ENCODE peak calls at places on chromosomes 5 and 9, in eight cellular contexts. One of them, this sample, is unnamed.
A peak's percentile ranks its signal among the peaks of the same experiment; 100 is the strongest.

GRCh38 chr9:12973702-12974101 is 198.9 kb downstream of the LURAP1L start:
- DNase-seq in AG10803: no peak
- DNase-seq in bronchial epithelial cell: peak; percentile 50
- DNase-seq in GM23338: no peak
- DNase-seq in endothelial cell: no peak
- DNase-seq in fibroblast of the aortic adventitia: peak; percentile 54
- DNase-seq in fibroblast of villous mesenchyme: no peak
- DNase-seq in fibroblast of pulmonary artery: no peak
- DNase-seq in this sample: no peak

GRCh38 chr9:99054581-99054980 is 50.3 kb upstream of the TGFBR1 start:
- DNase-seq in bronchial epithelial cell: no peak
- DNase-seq in fibroblast of pulmonary artery: no peak
- DNase-seq in GM23338: no peak
- DNase-seq in fibroblast of villous mesenchyme: no peak
- DNase-seq in fibroblast of the aortic adventitia: no peak
- DNase-seq in endothelial cell: no peak
- DNase-seq in AG10803: peak; percentile 64
- DNase-seq in this sample: no peak

GRCh38 chr5:178990491-178990890 is 4.6 kb downstream of the GRM6 start:
- DNase-seq in AG10803: no peak
- DNase-seq in GM23338: no peak
- DNase-seq in fibroblast of pulmonary artery: no peak
- DNase-seq in bronchial epithelial cell: no peak
- DNase-seq in endothelial cell: no peak
- DNase-seq in fibroblast of the aortic adventitia: no peak
- DNase-seq in fibroblast of villous mesenchyme: no peak
- DNase-seq in this sample: no peak

GRCh38 chr5:346229-346935 is 24.9 kb downstream of the AHRR start:
- DNase-seq in fibroblast of villous mesenchyme: no peak
- DNase-seq in AG10803: no peak
- DNase-seq in GM23338: peak; percentile 27
- DNase-seq in bronchial epithelial cell: no peak
- DNase-seq in fibroblast of pulmonary artery: no peak
- DNase-seq in endothelial cell: no peak
- DNase-seq in fibroblast of the aortic adventitia: no peak
- DNase-seq in this sample: no peak

GRCh38 chr5:10564838-10565784 is 1.2 kb downstream of the ANKRD33B start:
- DNase-seq in AG10803: no peak
- DNase-seq in fibroblast of pulmonary artery: no peak
- DNase-seq in GM23338: peak; percentile 62
- DNase-seq in fibroblast of villous mesenchyme: no peak
- DNase-seq in fibroblast of the aortic adventitia: no peak
- DNase-seq in bronchial epithelial cell: no peak
- DNase-seq in endothelial cell: peak; percentile 27
- DNase-seq in this sample: no peak

GRCh38 chr5:102231693-102232619 is 64.1 kb downstream of the SLCO4C1 start:
- DNase-seq in AG10803: no peak
- DNase-seq in GM23338: no peak
- DNase-seq in bronchial epithelial cell: no peak
- DNase-seq in fibroblast of pulmonary artery: no peak
- DNase-seq in endothelial cell: no peak
- DNase-seq in fibroblast of the aortic adventitia: no peak
- DNase-seq in fibroblast of villous mesenchyme: no peak
- DNase-seq in this sample: no peak

GRCh38 chr9:136808781-136809158 is 1.0 kb downstream of the RABL6 start:
- DNase-seq in fibroblast of villous mesenchyme: peak; percentile 61
- DNase-seq in AG10803: peak; percentile 53
- DNase-seq in GM23338: peak; percentile 43
- DNase-seq in fibroblast of the aortic adventitia: peak; percentile 51
- DNase-seq in endothelial cell: no peak
- DNase-seq in bronchial epithelial cell: peak; percentile 22
- DNase-seq in fibroblast of pulmonary artery: peak; percentile 55
- DNase-seq in this sample: no peak

GRCh38 chr9:12640021-12640587 is 53.1 kb upstream of the TYRP1 start:
- DNase-seq in fibroblast of villous mesenchyme: peak; percentile 70
- DNase-seq in endothelial cell: no peak
- DNase-seq in bronchial epithelial cell: peak; percentile 68
- DNase-seq in fibroblast of the aortic adventitia: peak; percentile 71
- DNase-seq in AG10803: peak; percentile 51
- DNase-seq in GM23338: peak; percentile 79
- DNase-seq in fibroblast of pulmonary artery: peak; percentile 80
- DNase-seq in this sample: peak; percentile 71

GRCh38 chr5:1792842-1793266 is 6.8 kb downstream of the MRPL36 start:
- DNase-seq in bronchial epithelial cell: peak; percentile 50
- DNase-seq in fibroblast of pulmonary artery: peak; percentile 83
- DNase-seq in AG10803: peak; percentile 72
- DNase-seq in fibroblast of the aortic adventitia: peak; percentile 73
- DNase-seq in endothelial cell: no peak
- DNase-seq in fibroblast of villous mesenchyme: peak; percentile 91
- DNase-seq in GM23338: no peak
- DNase-seq in this sample: no peak

GRCh38 chr9:19409406-19410194 is 791 bp downstream of the ACER2 start:
- DNase-seq in AG10803: no peak
- DNase-seq in fibroblast of the aortic adventitia: no peak
- DNase-seq in fibroblast of villous mesenchyme: peak; percentile 65
- DNase-seq in bronchial epithelial cell: peak; percentile 60
- DNase-seq in fibroblast of pulmonary artery: peak; percentile 43
- DNase-seq in GM23338: peak; percentile 74
- DNase-seq in endothelial cell: peak; percentile 43
- DNase-seq in this sample: peak; percentile 26

GRCh38 chr9:37178742-37179141 is 58.4 kb downstream of the ZCCHC7 start:
- DNase-seq in GM23338: no peak
- DNase-seq in endothelial cell: no peak
- DNase-seq in fibroblast of villous mesenchyme: no peak
- DNase-seq in bronchial epithelial cell: no peak
- DNase-seq in fibroblast of the aortic adventitia: no peak
- DNase-seq in AG10803: no peak
- DNase-seq in fibroblast of pulmonary artery: no peak
- DNase-seq in this sample: no peak

GRCh38 chr9:14309403-14309802 is 4.5 kb downstream of the NFIB start:
- DNase-seq in bronchial epithelial cell: peak; percentile 65
- DNase-seq in fibroblast of pulmonary artery: peak; percentile 83
- DNase-seq in fibroblast of villous mesenchyme: peak; percentile 69
- DNase-seq in GM23338: no peak
- DNase-seq in fibroblast of the aortic adventitia: peak; percentile 85
- DNase-seq in AG10803: no peak
- DNase-seq in endothelial cell: no peak
- DNase-seq in this sample: no peak

GRCh38 chr5:136043551-136043950 is 14.8 kb downstream of the TGFBI start:
- DNase-seq in endothelial cell: no peak
- DNase-seq in fibroblast of the aortic adventitia: no peak
- DNase-seq in bronchial epithelial cell: no peak
- DNase-seq in AG10803: no peak
- DNase-seq in GM23338: no peak
- DNase-seq in fibroblast of villous mesenchyme: no peak
- DNase-seq in fibroblast of pulmonary artery: peak; percentile 64
- DNase-seq in this sample: no peak

GRCh38 chr9:88747768-88748167 is 212.8 kb downstream of the NXNL2 start:
- DNase-seq in endothelial cell: no peak
- DNase-seq in fibroblast of villous mesenchyme: peak; percentile 98
- DNase-seq in GM23338: peak; percentile 24
- DNase-seq in fibroblast of pulmonary artery: peak; percentile 91
- DNase-seq in AG10803: peak; percentile 93
- DNase-seq in fibroblast of the aortic adventitia: peak; percentile 94
- DNase-seq in bronchial epithelial cell: peak; percentile 85
- DNase-seq in this sample: peak; percentile 70

GRCh38 chr5:66818935-66819328 is 222.7 kb downstream of the MAST4 start:
- DNase-seq in fibroblast of pulmonary artery: no peak
- DNase-seq in fibroblast of villous mesenchyme: no peak
- DNase-seq in GM23338: no peak
- DNase-seq in bronchial epithelial cell: no peak
- DNase-seq in fibroblast of the aortic adventitia: no peak
- DNase-seq in AG10803: no peak
- DNase-seq in endothelial cell: no peak
- DNase-seq in this sample: no peak

GRCh38 chr5:66810151-66810550 is 214.0 kb downstream of the MAST4 start:
- DNase-seq in bronchial epithelial cell: no peak
- DNase-seq in fibroblast of pulmonary artery: no peak
- DNase-seq in AG10803: no peak
- DNase-seq in GM23338: no peak
- DNase-seq in fibroblast of the aortic adventitia: no peak
- DNase-seq in endothelial cell: no peak
- DNase-seq in fibroblast of villous mesenchyme: no peak
- DNase-seq in this sample: no peak

GRCh38 chr5:66810747-66811355 is 214.7 kb downstream of the MAST4 start:
- DNase-seq in fibroblast of the aortic adventitia: no peak
- DNase-seq in fibroblast of pulmonary artery: peak; percentile 6
- DNase-seq in endothelial cell: no peak
- DNase-seq in fibroblast of villous mesenchyme: no peak
- DNase-seq in AG10803: no peak
- DNase-seq in bronchial epithelial cell: no peak
- DNase-seq in GM23338: no peak
- DNase-seq in this sample: no peak

GRCh38 chr5:66818304-66818934 is 222.2 kb downstream of the MAST4 start:
- DNase-seq in endothelial cell: no peak
- DNase-seq in fibroblast of villous mesenchyme: no peak
- DNase-seq in bronchial epithelial cell: no peak
- DNase-seq in GM23338: no peak
- DNase-seq in AG10803: no peak
- DNase-seq in fibroblast of pulmonary artery: no peak
- DNase-seq in fibroblast of the aortic adventitia: no peak
- DNase-seq in this sample: no peak

DNA sequence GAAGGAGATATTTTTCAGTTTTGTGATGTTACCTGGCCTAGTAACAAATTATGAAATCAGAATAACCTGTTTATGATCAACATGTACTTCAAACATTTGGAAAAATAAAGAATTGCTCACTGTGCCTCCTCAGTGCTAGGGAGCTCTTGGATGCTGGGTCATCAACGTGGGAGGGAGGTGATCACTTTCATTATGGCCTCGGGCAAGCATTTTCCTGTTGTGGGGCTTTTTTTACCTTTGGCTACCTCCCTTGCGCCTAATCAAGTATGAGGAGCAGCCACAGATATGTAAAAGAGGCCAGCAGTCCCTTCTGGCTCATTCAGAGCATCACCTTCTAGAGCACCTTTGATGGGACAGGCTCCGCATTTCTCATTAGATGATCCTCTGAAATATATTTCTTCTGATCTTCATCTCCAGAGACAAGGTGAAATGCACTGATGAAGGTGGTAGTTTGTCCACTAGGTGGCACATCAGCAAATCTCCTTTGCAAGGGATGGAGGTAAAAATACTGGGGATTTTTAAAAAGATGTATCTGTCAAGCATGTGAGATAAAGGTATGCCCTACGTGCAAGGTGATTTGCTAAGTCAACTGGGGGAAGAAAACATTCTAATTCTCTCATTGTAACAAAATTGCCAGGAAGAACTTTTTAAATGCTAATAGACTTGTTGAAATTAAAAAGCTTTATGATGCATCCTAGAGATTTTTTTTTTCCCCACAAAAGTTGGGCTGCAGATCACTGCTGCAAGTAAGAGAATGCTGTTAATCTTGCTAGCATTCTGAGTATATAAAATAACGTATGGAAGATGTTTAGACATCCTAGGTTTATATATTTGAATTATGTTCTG is 218.2 kb downstream of the MAST4 start:
- DNase-seq in GM23338: peak; percentile 77
- DNase-seq in AG10803: peak; percentile 48
- DNase-seq in bronchial epithelial cell: peak; percentile 67
- DNase-seq in fibroblast of the aortic adventitia: peak; percentile 73
- DNase-seq in endothelial cell: peak; percentile 50
- DNase-seq in fibroblast of pulmonary artery: peak; percentile 76
- DNase-seq in fibroblast of villous mesenchyme: peak; percentile 51
- DNase-seq in this sample: no peak
- TF ChIP-seq CTCF in GM23338: peak; percentile 90
- TF ChIP-seq CTCF in AG10803: peak; percentile 83
- TF ChIP-seq CTCF in bronchial epithelial cell: peak; percentile 66
- TF ChIP-seq CTCF in fibroblast of the aortic adventitia: peak; percentile 82
- TF ChIP-seq CTCF in endothelial cell: peak; percentile 75
- TF ChIP-seq CTCF in fibroblast of pulmonary artery: peak; percentile 86
- TF ChIP-seq CTCF in fibroblast of villous mesenchyme: peak; percentile 74
- TF ChIP-seq CTCF in this sample: peak; percentile 80

GRCh38 chr5:165157209-165157608 is 1651.8 kb downstream of the MAT2B start:
- DNase-seq in fibroblast of the aortic adventitia: no peak
- DNase-seq in fibroblast of pulmonary artery: no peak
- DNase-seq in AG10803: no peak
- DNase-seq in endothelial cell: no peak
- DNase-seq in fibroblast of villous mesenchyme: no peak
- DNase-seq in GM23338: no peak
- DNase-seq in bronchial epithelial cell: no peak
- DNase-seq in this sample: no peak

GRCh38 chr5:165161204-165161603 is 1655.8 kb downstream of the MAT2B start:
- DNase-seq in GM23338: peak; percentile 62
- DNase-seq in AG10803: no peak
- DNase-seq in fibroblast of the aortic adventitia: no peak
- DNase-seq in endothelial cell: peak; percentile 16
- DNase-seq in fibroblast of villous mesenchyme: no peak
- DNase-seq in bronchial epithelial cell: no peak
- DNase-seq in fibroblast of pulmonary artery: no peak
- DNase-seq in this sample: no peak
- TF ChIP-seq CTCF in GM23338: peak; percentile 49
- TF ChIP-seq CTCF in AG10803: no peak
- TF ChIP-seq CTCF in fibroblast of the aortic adventitia: peak; percentile 11
- TF ChIP-seq CTCF in endothelial cell: peak; percentile 64
- TF ChIP-seq CTCF in fibroblast of villous mesenchyme: peak; percentile 21
- TF ChIP-seq CTCF in bronchial epithelial cell: no peak
- TF ChIP-seq CTCF in fibroblast of pulmonary artery: no peak
- TF ChIP-seq CTCF in this sample: no peak

GRCh38 chr9:91253488-91253887 is 108.2 kb downstream of the AUH start:
- DNase-seq in fibroblast of the aortic adventitia: peak; percentile 10
- DNase-seq in bronchial epithelial cell: no peak
- DNase-seq in GM23338: peak; percentile 41
- DNase-seq in fibroblast of villous mesenchyme: peak; percentile 41
- DNase-seq in endothelial cell: no peak
- DNase-seq in AG10803: no peak
- DNase-seq in fibroblast of pulmonary artery: no peak
- DNase-seq in this sample: no peak
- TF ChIP-seq CTCF in fibroblast of the aortic adventitia: no peak
- TF ChIP-seq CTCF in bronchial epithelial cell: no peak
- TF ChIP-seq CTCF in GM23338: peak; percentile 23
- TF ChIP-seq CTCF in fibroblast of villous mesenchyme: peak; percentile 30
- TF ChIP-seq CTCF in endothelial cell: no peak
- TF ChIP-seq CTCF in AG10803: no peak
- TF ChIP-seq CTCF in fibroblast of pulmonary artery: peak; percentile 2
- TF ChIP-seq CTCF in this sample: no peak

DNA sequence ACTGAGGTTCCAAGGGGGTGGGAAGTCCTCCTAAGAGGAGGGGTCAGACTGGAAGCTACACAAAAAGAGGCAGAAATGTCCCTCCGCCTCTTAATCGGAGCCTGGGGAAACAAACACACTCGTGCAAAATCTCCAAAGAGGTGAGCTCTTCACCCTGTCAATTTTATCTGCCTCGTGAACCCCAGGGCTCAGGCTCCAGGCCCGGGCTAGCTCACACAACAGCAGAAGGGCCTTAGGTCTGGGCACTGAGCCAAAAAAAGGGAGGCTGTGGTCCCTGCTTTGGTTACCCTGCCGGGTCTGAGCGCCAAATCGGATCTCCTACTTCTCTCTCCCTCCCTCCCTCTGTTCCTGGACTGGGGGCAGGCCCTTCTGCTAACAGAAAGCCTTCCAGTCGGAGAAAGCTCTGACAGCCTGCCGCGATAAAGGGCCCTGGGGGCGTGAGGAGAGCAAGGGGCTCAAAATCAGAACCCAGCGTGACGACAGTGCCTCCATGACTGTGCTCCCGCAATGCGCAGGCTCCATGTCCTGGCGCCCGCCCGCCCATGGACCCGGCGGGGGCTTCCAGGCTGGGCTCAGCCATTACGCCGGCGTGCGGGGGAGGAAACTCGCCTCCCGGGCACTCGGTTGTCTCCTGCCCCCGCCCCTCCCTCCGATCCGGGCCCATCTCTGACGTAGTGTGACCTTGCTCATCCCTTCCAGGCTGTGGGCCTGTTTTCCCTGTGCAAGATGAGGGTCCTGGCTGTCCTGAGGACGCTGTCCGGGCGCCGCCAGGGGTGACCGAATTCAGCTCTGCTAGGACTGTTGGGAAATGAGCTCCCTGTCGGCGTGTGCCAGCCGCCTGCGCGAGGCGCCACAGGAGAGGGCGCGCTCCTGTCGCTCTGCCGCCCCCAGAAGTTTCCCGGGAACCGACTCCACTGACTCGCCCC is 865 bp upstream of the SLC22A4 start:
- DNase-seq in AG10803: peak; percentile 82
- DNase-seq in GM23338: peak; percentile 82
- DNase-seq in fibroblast of the aortic adventitia: peak; percentile 85
- DNase-seq in fibroblast of villous mesenchyme: peak; percentile 92
- DNase-seq in fibroblast of pulmonary artery: peak; percentile 94
- DNase-seq in endothelial cell: peak; percentile 67
- DNase-seq in bronchial epithelial cell: peak; percentile 59
- DNase-seq in this sample: no peak
- TF ChIP-seq CTCF in AG10803: peak; percentile 17
- TF ChIP-seq CTCF in GM23338: no peak
- TF ChIP-seq CTCF in fibroblast of the aortic adventitia: no peak
- TF ChIP-seq CTCF in fibroblast of villous mesenchyme: peak; percentile 21
- TF ChIP-seq CTCF in fibroblast of pulmonary artery: no peak
- TF ChIP-seq CTCF in endothelial cell: no peak
- TF ChIP-seq CTCF in bronchial epithelial cell: peak; percentile 35
- TF ChIP-seq CTCF in this sample: peak; percentile 4

This sample was measured in LNCaP clone FGC.